ENCODE peak calls at places on chromosomes 5 and 9, in five cellular contexts. X is PC-3, K is neural progenitor cell, O is fibroblast of the aortic adventitia, A is colonic mucosa. E is an unnamed sample.

GRCh38 chr9:25678147-25678666 is at the start of gene TUSC1:
- DNase-seq in A (peak; percentile 88), K (peak; percentile 69), O (peak; percentile 81), X (peak; percentile 72), E (peak; percentile 84)

GRCh38 chr5:142015781-142016533 is 3.1 kb upstream of the GNPDA1 start:
- DNase-seq in X (peak; percentile 72), K (no peak), A (peak; percentile 33), O (peak; percentile 40), E (no peak)

GRCh38 chr5:177343777-177344176 is 7.7 kb downstream of the LMAN2 start:
- DNase-seq in O (no peak), A (no peak), K (no peak), X (no peak), E (no peak)

GRCh38 chr5:132591140-132591539 is 34.4 kb downstream of the RAD50 start:
- DNase-seq in K (no peak), A (no peak), X (peak; percentile 33), O (peak; percentile 20), E (no peak)

GRCh38 chr9:32350682-32351081 is 33.8 kb upstream of the ACO1 start:
- DNase-seq in A (no peak), K (no peak), X (peak; percentile 62), O (peak; percentile 51), E (no peak)

GRCh38 chr5:89110916-89111646 is 228.1 kb upstream of the MEF2C start:
- DNase-seq in X (peak; percentile 39), O (no peak), A (no peak), K (no peak), E (no peak)

GRCh38 chr9:92721548-92721947 is 43.1 kb downstream of the BICD2 start:
- DNase-seq in A (no peak), O (no peak), K (no peak), X (no peak), E (no peak)

GRCh38 chr9:38026021-38026809 is 42.8 kb downstream of the SHB start:
- DNase-seq in O (peak; percentile 96), K (no peak), X (peak; percentile 82), A (no peak), E (no peak)

GRCh38 chr9:119868694-119869093 is 499.5 kb upstream of the BRINP1 start:
- DNase-seq in X (no peak), O (no peak), A (no peak), K (no peak), E (peak; percentile 7)

GRCh38 chr5:1804001-1804690 is 2.9 kb downstream of the NDUFS6 start:
- DNase-seq in X (no peak), K (no peak), A (no peak), O (no peak), E (no peak)

GRCh38 chr5:35608881-35609779 is 8.5 kb upstream of the SPEF2 start:
- DNase-seq in X (peak; percentile 90), A (peak; percentile 52), K (no peak), O (no peak), E (peak; percentile 13)

GRCh38 chr9:124409410-124409809 is 5.8 kb downstream of the PSMB7 start:
- DNase-seq in K (no peak), A (no peak), O (no peak), X (no peak), E (no peak)

GRCh38 chr5:160852049-160852448 is at the start of gene ATP10B:
- DNase-seq in K (no peak), X (no peak), A (no peak), O (no peak), E (no peak)

GRCh38 chr5:72487151-72487550 is 20.1 kb downstream of the ZNF366 start:
- DNase-seq in X (no peak), O (no peak), K (no peak), A (no peak), E (no peak)

GRCh38 chr5:42993516-42994284 is 46.4 kb downstream of the ANXA2R start:
- DNase-seq in X (no peak), K (peak; percentile 37), O (peak; percentile 81), A (peak; percentile 35), E (peak; percentile 33)

GRCh38 chr9:36592801-36593583 is 20.3 kb downstream of the MELK start:
- DNase-seq in A (no peak), K (no peak), X (no peak), O (peak; percentile 37), E (no peak)

GRCh38 chr5:116827078-116827477 is 252.5 kb upstream of the SEMA6A start:
- DNase-seq in K (no peak), X (no peak), O (no peak), A (no peak), E (no peak)

GRCh38 chr5:136364307-136364706 is 1.0 kb downstream of the TRPC7 start:
- DNase-seq in K (peak; percentile 18), X (peak; percentile 20), A (no peak), O (no peak), E (no peak)

GRCh38 chr9:129291041-129291501 is 113.0 kb upstream of the IER5L start:
- DNase-seq in A (no peak), O (no peak), X (no peak), K (no peak), E (no peak)

GRCh38 chr9:109117856-109118801 is 1.6 kb downstream of the TMEM245 start:
- DNase-seq in X (peak; percentile 88), K (peak; percentile 61), O (peak; percentile 89), A (peak; percentile 32), E (peak; percentile 19)

GRCh38 chr9:81610739-81611107 is 78.6 kb downstream of the TLE1 start:
- DNase-seq in K (no peak), X (no peak), A (no peak), O (no peak), E (no peak)

GRCh38 chr9:135810806-135811575 is 96.4 kb downstream of the CAMSAP1 start:
- DNase-seq in A (no peak), O (no peak), X (no peak), K (no peak), E (no peak)

GRCh38 chr5:57488308-57488955 is 5.8 kb upstream of the ACTBL2 start:
- DNase-seq in X (peak; percentile 17), O (peak; percentile 70), A (no peak), K (no peak), E (no peak)

GRCh38 chr5:110768138-110768845 is 29.5 kb downstream of the SLC25A46 start:
- DNase-seq in O (peak; percentile 81), A (no peak), K (no peak), X (no peak), E (no peak)

GRCh38 chr5:54707841-54708240 is 190.3 kb downstream of the SNX18 start:
- DNase-seq in X (no peak), O (no peak), A (no peak), K (no peak), E (no peak)

GRCh38 chr5:132962429-132962928 is 955 bp downstream of the AFF4 start:
- DNase-seq in A (peak; percentile 41), X (peak; percentile 37), K (peak; percentile 69), O (peak; percentile 81), E (peak; percentile 32)

GRCh38 chr9:100413839-100414420 is 13.0 kb upstream of the MSANTD3 start:
- DNase-seq in O (no peak), K (no peak), A (no peak), X (no peak), E (no peak)

GRCh38 chr9:100409176-100409556 is 17.8 kb upstream of the MSANTD3 start:
- DNase-seq in A (no peak), K (no peak), X (no peak), O (no peak), E (no peak)

GRCh38 chr9:100406962-100407361 is 20.0 kb upstream of the MSANTD3 start:
- DNase-seq in X (no peak), O (no peak), K (no peak), A (no peak), E (no peak)

GRCh38 chr9:100408541-100409175 is 18.3 kb upstream of the MSANTD3 start:
- DNase-seq in A (no peak), O (no peak), X (no peak), K (no peak), E (no peak)

DNA sequence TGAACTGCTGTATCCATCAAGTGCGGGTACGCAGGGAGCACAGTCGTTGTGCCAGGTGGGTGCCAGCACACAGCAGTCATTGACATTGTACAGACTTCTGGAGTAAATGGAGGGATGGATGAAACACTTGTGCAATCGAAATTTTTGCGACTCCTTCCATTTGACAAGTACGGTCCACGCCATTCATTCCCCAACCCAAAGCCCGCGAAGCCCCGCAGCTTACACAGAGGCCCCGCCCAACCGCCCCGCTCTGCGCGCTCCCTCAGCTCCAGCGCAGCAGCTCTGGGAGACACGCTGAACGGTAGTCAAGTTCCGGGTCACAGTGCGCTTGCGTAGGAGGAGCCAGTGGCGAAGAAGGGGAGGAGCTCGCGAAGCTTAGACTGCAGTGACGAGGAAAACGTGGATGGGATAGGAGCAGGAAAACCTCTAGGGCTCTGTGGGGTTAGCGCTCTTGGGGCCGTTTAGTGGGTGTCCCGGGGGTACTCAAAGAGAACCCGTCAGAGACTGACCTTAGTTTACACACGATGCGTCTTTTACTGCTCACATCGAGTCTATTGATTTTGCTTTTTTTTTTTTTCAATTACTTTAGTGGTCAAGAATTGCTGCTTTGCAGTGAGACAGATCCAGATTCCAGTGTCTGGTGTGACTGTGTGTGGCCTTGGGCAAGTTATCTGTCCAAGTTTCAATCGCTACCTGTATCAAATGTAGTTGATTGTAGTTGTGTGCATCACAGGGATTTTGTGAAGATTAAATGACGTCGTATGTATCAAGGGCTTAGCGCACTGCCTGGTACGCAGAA is 15.3 kb upstream of the MSANTD3 start:
- DNase-seq in X (peak; percentile 83), A (peak; percentile 95), O (peak; percentile 89), K (peak; percentile 94), E (peak; percentile 92)
- H3K4me3 ChIP-seq in X (peak overlapping the region; percentile 56), A (peak overlapping the region; percentile 46), O (peak overlapping the region; percentile 70), K (peak overlapping the region; percentile 36), E (peak overlapping the region; percentile 36)

GRCh38 chr5:80608730-80609129 is 38.6 kb upstream of the ANKRD34B start:
- DNase-seq in X (no peak), O (no peak), A (no peak), K (no peak), E (no peak)
- H3K4me3 ChIP-seq in X (no peak overlapping the region), O (no peak overlapping the region), A (no peak overlapping the region), K (no peak overlapping the region), E (no peak overlapping the region)

GRCh38 chr9:116155700-116156045 is 2.1 kb downstream of the PAPPA start:
- DNase-seq in A (no peak), K (peak; percentile 15), O (peak; percentile 82), X (no peak), E (no peak)

GRCh38 chr9:116154976-116155699 is 1.5 kb downstream of the PAPPA start:
- DNase-seq in O (peak; percentile 83), K (peak; percentile 21), X (no peak), A (no peak), E (no peak)

GRCh38 chr9:116154334-116154975 is 864 bp downstream of the PAPPA start:
- DNase-seq in K (peak; percentile 71), A (no peak), O (no peak), X (no peak), E (no peak)

GRCh38 chr9:116156621-116157314 is 3.2 kb downstream of the PAPPA start:
- DNase-seq in K (peak; percentile 67), A (peak; percentile 43), O (peak; percentile 93), X (peak; percentile 71), E (peak; percentile 25)

GRCh38 chr9:116157436-116158138 is 4.0 kb downstream of the PAPPA start:
- DNase-seq in K (peak; percentile 81), X (no peak), O (peak; percentile 62), A (no peak), E (no peak)
- H3K4me3 ChIP-seq in K (peak overlapping the region; percentile 7), X (no peak overlapping the region), O (peak overlapping the region; percentile 89), A (no peak overlapping the region), E (no peak overlapping the region)

DNA sequence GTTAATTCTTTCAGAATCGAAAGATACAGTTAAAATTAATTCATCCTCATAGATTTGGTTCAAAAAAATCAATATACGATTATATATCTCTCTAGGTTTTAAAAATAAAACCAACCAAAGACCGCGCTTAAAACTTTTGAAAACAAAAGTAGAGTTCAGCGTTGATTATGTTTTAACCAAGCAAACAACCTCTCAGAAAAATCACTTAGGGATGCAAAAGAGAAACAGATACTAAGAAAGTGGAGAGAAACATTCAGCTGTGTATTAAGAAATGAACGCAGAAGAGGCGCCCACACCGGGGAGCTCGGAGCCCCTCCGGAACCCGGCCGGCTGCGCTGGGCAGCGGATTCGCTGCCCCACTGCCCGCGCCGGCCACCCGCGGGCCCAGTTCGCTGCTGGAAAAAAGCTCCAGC is 1.4 kb downstream of the PITX1 start:
- DNase-seq in K (no peak), X (no peak), A (no peak), O (no peak), E (no peak)
- H3K4me3 ChIP-seq in K (peak overlapping the region; percentile 40), X (peak overlapping the region; percentile 99), A (peak overlapping the region; percentile 49), O (peak overlapping the region; percentile 67), E (peak overlapping the region; percentile 71)

E was measured in transverse colon.